ENCODE peak calls at places on chromosomes 5 and 9, in six cellular contexts. O, S, M, K, Z and R are unnamed samples.

GRCh38 chr5:137206030-137206715 is 293.0 kb downstream of the SPOCK1 start:
- DNase-seq in S (no peak), K (peak), M (peak), O (no peak), Z (peak), R (peak)

GRCh38 chr5:142508630-142509425 is 177.1 kb downstream of the FGF1 start:
- DNase-seq in O (no peak), Z (no peak), S (no peak), M (peak), K (no peak), R (no peak)

GRCh38 chr5:125186911-125187375 is 440.5 kb upstream of the ZNF608 start:
- DNase-seq in K (no peak), Z (no peak), O (no peak), M (no peak), S (no peak), R (no peak)

GRCh38 chr9:94921072-94921471 is 194.6 kb downstream of the AOPEP start:
- DNase-seq in O (no peak), M (no peak), S (no peak), K (peak), Z (peak), R (peak)

GRCh38 chr9:23821400-23822181 is 4.4 kb downstream of the ELAVL2 start:
- DNase-seq in Z (no peak), S (no peak), M (no peak), K (peak), O (no peak), R (no peak)

GRCh38 chr5:151047814-151048425 is 27.5 kb downstream of the GPX3 start:
- DNase-seq in S (no peak), K (no peak), O (no peak), M (peak), Z (no peak), R (no peak)

GRCh38 chr5:36177154-36177553 is 25.2 kb downstream of the SKP2 start:
- DNase-seq in Z (no peak), M (no peak), K (no peak), O (no peak), S (no peak), R (no peak)

GRCh38 chr5:134086943-134087305 is 27.6 kb upstream of the TCF7 start:
- DNase-seq in Z (no peak), S (no peak), O (no peak), M (no peak), K (no peak), R (no peak)

GRCh38 chr5:77638763-77639451 is 394 bp upstream of the OTP start:
- DNase-seq in S (no peak), M (no peak), Z (no peak), K (peak), O (no peak), R (no peak)

GRCh38 chr9:113546566-113546965 is 83.0 kb downstream of the RGS3 start:
- DNase-seq in Z (no peak), K (no peak), M (no peak), O (no peak), S (no peak), R (no peak)

GRCh38 chr9:21520501-21521228 is 38.6 kb upstream of the IFNE start:
- DNase-seq in M (no peak), O (no peak), Z (no peak), S (no peak), K (no peak), R (no peak)

GRCh38 chr9:36036253-36036779 is 397 bp upstream of the RECK start:
- DNase-seq in M (no peak), O (peak), K (no peak), S (no peak), Z (no peak), R (no peak)

GRCh38 chr9:137222190-137223077 is at the start of gene RNF208:
- DNase-seq in S (no peak), O (no peak), Z (no peak), K (no peak), M (no peak), R (no peak)